ENCODE peak calls at places on chromosome 11, in five cellular contexts. R is cardiac muscle cell, Q is BJ, M is T-cell, I is anterior cingulate cortex. Z is an unnamed sample.

GRCh38 chr11:2460540-2461252 is 15.9 kb downstream of the KCNQ1 start:
- DNase-seq in R (no peak), Q (no peak), M (no peak), I (no peak), Z (peak)

GRCh38 chr11:78564037-78564888 is 10.4 kb downstream of the NARS2 start:
- DNase-seq in R (peak), Q (peak), M (peak), I (no peak), Z (no peak)

GRCh38 chr11:25924586-25924985 is 407.3 kb upstream of the ANO3 start:
- DNase-seq in R (no peak), Q (no peak), M (no peak), I (no peak), Z (no peak)

GRCh38 chr11:116037851-116038250 is 533.6 kb upstream of the CADM1 start:
- DNase-seq in R (no peak), Q (no peak), M (no peak), I (no peak), Z (no peak)

GRCh38 chr11:111565111-111565720 is 24.7 kb downstream of the LAYN start:
- DNase-seq in R (peak), Q (no peak), M (peak), I (peak), Z (peak)

GRCh38 chr11:69115586-69116560 is 39.9 kb upstream of the SMIM38 start:
- DNase-seq in R (no peak), Q (no peak), M (no peak), I (no peak), Z (no peak)

GRCh38 chr11:13465909-13466371 is 2.9 kb upstream of the BTBD10 start:
- DNase-seq in R (peak), Q (no peak), M (no peak), I (no peak), Z (no peak)

GRCh38 chr11:94544832-94545640 is 1.3 kb downstream of the FUT4 start:
- DNase-seq in R (no peak), Q (no peak), M (no peak), I (no peak), Z (peak)

GRCh38 chr11:96149743-96150555 is 193.0 kb downstream of the MAML2 start:
- DNase-seq in R (no peak), Q (peak), M (no peak), I (no peak), Z (no peak)

GRCh38 chr11:19821993-19822392 is 109.4 kb downstream of the NAV2 start:
- DNase-seq in R (no peak), Q (no peak), M (no peak), I (no peak), Z (no peak)